ENCODE peak calls at places on chromosomes 1 and 21, in eight cellular contexts. H is H1; U is heart right ventricle; F is neural progenitor cell; P is activated CD8-positive, alpha-beta T cell treated with anti-CD3 and anti-CD28 coated beads for 36 hours; S is foreskin fibroblast; Q is body of pancreas; K is epithelial cell of esophagus. A is an unnamed sample.

GRCh38 chr1:119249283-119249682 is 108.8 kb upstream of the WARS2 start:
- DNase-seq in H (no peak), P (no peak), F (no peak), Q (peak), U (no peak), S (no peak), K (no peak), A (no peak)

GRCh38 chr1:33719771-33720670 is 143.9 kb upstream of the HMGB4 start:
- DNase-seq in K (no peak), Q (no peak), P (no peak), F (no peak), S (no peak), H (peak), U (no peak), A (no peak)

GRCh38 chr1:206495493-206496046 is 11.8 kb upstream of the RASSF5 start:
- DNase-seq in Q (no peak), P (no peak), H (no peak), U (no peak), F (no peak), S (no peak), K (no peak), A (no peak)

GRCh38 chr1:162168935-162169545 is 99.5 kb downstream of the NOS1AP start:
- DNase-seq in U (no peak), Q (no peak), F (peak), S (peak), K (no peak), P (no peak), H (no peak), A (no peak)

GRCh38 chr1:205970486-205970885 is 27.2 kb upstream of the SLC26A9 start:
- DNase-seq in S (no peak), U (no peak), Q (no peak), P (no peak), H (no peak), F (no peak), K (no peak), A (no peak)

GRCh38 chr1:199422206-199422605 is 605.3 kb upstream of the NR5A2 start:
- DNase-seq in H (peak), U (no peak), Q (peak), K (peak), F (peak), P (no peak), S (peak), A (no peak)

GRCh38 chr1:22288593-22289241 is 145.8 kb upstream of the WNT4 start:
- DNase-seq in U (no peak), P (peak), K (no peak), F (no peak), Q (no peak), S (no peak), H (peak), A (no peak)

GRCh38 chr1:56819393-56819899 is at the start of gene FYB2:
- DNase-seq in H (peak), P (no peak), U (no peak), S (no peak), F (peak), K (no peak), Q (peak), A (no peak)

GRCh38 chr1:114033219-114033706 is 54.0 kb downstream of the OLFML3 start:
- DNase-seq in P (peak), S (no peak), F (peak), H (peak), U (no peak), Q (peak), K (peak), A (peak)

GRCh38 chr1:109792056-109792831 is 28.5 kb upstream of the EPS8L3 start:
- DNase-seq in Q (peak), S (peak), H (peak), P (no peak), F (peak), U (peak), K (peak), A (no peak)

GRCh38 chr1:117815926-117816325 is 113.5 kb downstream of the GDAP2 start:
- DNase-seq in Q (peak), H (peak), F (no peak), S (no peak), P (no peak), K (no peak), U (no peak), A (no peak)

GRCh38 chr21:35503646-35504045 is 454.5 kb upstream of the RUNX1 start:
- DNase-seq in U (peak), Q (no peak), P (no peak), S (no peak), H (no peak), K (no peak), F (peak), A (no peak)

GRCh38 chr1:76281306-76281705 is 206.8 kb downstream of the ST6GALNAC3 start:
- DNase-seq in F (no peak), K (no peak), S (no peak), P (no peak), U (no peak), Q (no peak), H (no peak), A (no peak)

GRCh38 chr1:53678046-53678445 is 60.9 kb downstream of the GLIS1 start:
- DNase-seq in U (no peak), H (no peak), F (no peak), K (no peak), S (no peak), P (no peak), Q (no peak), A (no peak)

GRCh38 chr1:109075531-109076490 is at the start of gene TAF13:
- DNase-seq in P (peak), Q (peak), H (peak), K (peak), U (peak), F (peak), S (peak), A (peak)

GRCh38 chr1:55931272-55931940 is 648.0 kb downstream of the PLPP3 start:
- DNase-seq in Q (no peak), U (peak), F (no peak), K (peak), S (peak), H (no peak), P (no peak), A (no peak)

GRCh38 chr21:45353200-45353599 is 51.8 kb upstream of the COL18A1 start:
- DNase-seq in S (no peak), H (no peak), P (no peak), K (no peak), Q (no peak), U (no peak), F (no peak), A (no peak)

GRCh38 chr1:107477233-107477632 is 336.4 kb downstream of the NTNG1 start:
- DNase-seq in H (peak), K (no peak), P (peak), S (no peak), U (no peak), Q (no peak), F (no peak), A (peak)

GRCh38 chr1:115839706-115840095 is 1.2 kb downstream of the NHLH2 start:
- DNase-seq in H (no peak), S (no peak), P (no peak), Q (no peak), F (no peak), U (no peak), K (peak), A (no peak)

GRCh38 chr21:31755027-31755426 is 23.1 kb upstream of the SCAF4 start:
- DNase-seq in H (no peak), F (no peak), P (no peak), S (no peak), U (no peak), K (peak), Q (no peak), A (no peak)

GRCh38 chr1:24909388-24909898 is 20.6 kb downstream of the RUNX3 start:
- DNase-seq in F (peak), U (peak), H (peak), P (no peak), K (peak), S (peak), Q (peak), A (no peak)

GRCh38 chr1:230124187-230125128 is 57.4 kb downstream of the GALNT2 start:
- DNase-seq in U (no peak), Q (no peak), K (no peak), S (no peak), H (no peak), P (peak), F (no peak), A (no peak)

GRCh38 chr1:212040629-212041028 is 5.1 kb downstream of the DTL start:
- DNase-seq in K (peak), F (no peak), H (no peak), S (no peak), Q (no peak), P (no peak), U (no peak), A (no peak)

GRCh38 chr21:36768496-36768895 is 69.6 kb downstream of the SIM2 start:
- DNase-seq in H (no peak), U (no peak), Q (no peak), P (no peak), F (no peak), K (no peak), S (no peak), A (no peak)

GRCh38 chr21:36776981-36777617 is 78.2 kb downstream of the SIM2 start:
- DNase-seq in H (no peak), Q (peak), U (no peak), S (no peak), F (no peak), K (no peak), P (no peak), A (no peak)

GRCh38 chr21:36769051-36769867 is 70.3 kb downstream of the SIM2 start:
- DNase-seq in S (peak), U (no peak), H (no peak), K (no peak), P (no peak), Q (no peak), F (no peak), A (no peak)

GRCh38 chr21:36773995-36774394 is 75.1 kb downstream of the SIM2 start:
- DNase-seq in U (no peak), F (no peak), H (no peak), S (no peak), P (no peak), K (no peak), Q (no peak), A (no peak)

GRCh38 chr21:36773111-36773510 is 74.2 kb downstream of the SIM2 start:
- DNase-seq in Q (peak), F (no peak), S (peak), U (peak), H (no peak), K (peak), P (no peak), A (no peak)
- TF ChIP-seq CTCF in Q (no peak), F (no peak), S (no peak), U (no peak), H (no peak), K (no peak), P (no peak), A (no peak)

GRCh38 chr1:247274857-247275256 is 19.0 kb downstream of the VN1R5 start:
- DNase-seq in P (no peak), Q (no peak), U (no peak), F (no peak), H (no peak), S (no peak), K (no peak), A (no peak)
- TF ChIP-seq CTCF in P (no peak), Q (no peak), U (no peak), F (no peak), H (no peak), S (no peak), K (no peak), A (no peak)

GRCh38 chr1:172041102-172041501 is 199.8 kb downstream of the DNM3 start:
- DNase-seq in S (no peak), F (no peak), U (no peak), P (no peak), Q (no peak), K (peak), H (no peak), A (no peak)

GRCh38 chr1:172040466-172040865 is 199.2 kb downstream of the DNM3 start:
- DNase-seq in S (peak), P (no peak), H (no peak), F (no peak), Q (no peak), K (peak), U (no peak), A (no peak)

DNA sequence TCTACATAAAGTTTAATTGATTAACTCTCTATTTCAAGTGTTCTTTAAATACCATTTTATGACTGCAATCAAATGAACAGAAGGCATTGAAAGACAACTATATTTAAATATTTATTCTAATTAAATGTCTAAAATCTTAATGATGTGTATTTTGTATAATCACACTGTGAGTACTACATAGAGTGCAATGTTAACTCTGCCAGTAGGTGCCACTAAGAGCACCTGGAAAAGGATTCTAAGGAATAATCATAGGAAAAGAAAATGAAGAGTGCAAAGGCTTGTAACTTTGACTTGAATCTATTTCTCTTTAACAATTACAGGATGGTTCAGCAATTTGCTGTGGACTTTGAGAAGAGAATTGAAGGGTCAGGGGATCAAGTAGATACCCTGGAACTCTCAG is 200.4 kb downstream of the DNM3 start:
- DNase-seq in P (no peak), F (no peak), U (no peak), S (peak), K (peak), H (no peak), Q (no peak), A (no peak)
- TF ChIP-seq CTCF in P (no peak), F (peak), U (peak), S (peak), K (peak), H (no peak), Q (no peak), A (no peak)

GRCh38 chr1:161074676-161075368 is 5.1 kb upstream of the ARHGAP30 start:
- DNase-seq in P (no peak), F (no peak), K (peak), S (no peak), Q (no peak), H (no peak), U (no peak), A (no peak)
- TF ChIP-seq CTCF in P (no peak), F (no peak), K (no peak), S (no peak), Q (no peak), H (no peak), U (no peak), A (no peak)

GRCh38 chr1:94236630-94237290 is 624 bp downstream of the ARHGAP29 start:
- DNase-seq in F (peak), S (no peak), K (peak), P (peak), H (no peak), Q (peak), U (peak), A (no peak)
- TF ChIP-seq CTCF in F (peak), S (peak), K (peak), P (no peak), H (peak), Q (no peak), U (peak), A (no peak)

GRCh38 chr1:151047925-151048644 is 534 bp downstream of the C1orf56 start:
- DNase-seq in P (peak), K (peak), H (peak), F (peak), U (peak), S (peak), Q (peak), A (peak)
- TF ChIP-seq CTCF in P (peak), K (peak), H (peak), F (peak), U (peak), S (peak), Q (no peak), A (peak)

GRCh38 chr1:94039871-94040569 is 80.9 kb downstream of the ABCA4 start:
- DNase-seq in P (no peak), K (no peak), U (no peak), F (no peak), H (no peak), S (no peak), Q (no peak), A (no peak)
- TF ChIP-seq CTCF in P (peak), K (no peak), U (peak), F (no peak), H (no peak), S (no peak), Q (peak), A (no peak)

GRCh38 chr1:63854091-63854490 is 80.3 kb downstream of the ROR1 start:
- DNase-seq in U (no peak), F (no peak), H (no peak), S (no peak), K (no peak), Q (no peak), P (no peak), A (no peak)

GRCh38 chr1:63856924-63857323 is 83.1 kb downstream of the ROR1 start:
- DNase-seq in H (no peak), U (no peak), F (no peak), S (no peak), P (no peak), Q (no peak), K (no peak), A (no peak)

GRCh38 chr1:63858153-63858552 is 84.3 kb downstream of the ROR1 start:
- DNase-seq in Q (no peak), F (no peak), P (no peak), H (no peak), S (no peak), K (no peak), U (no peak), A (no peak)

GRCh38 chr1:63857478-63857877 is 83.7 kb downstream of the ROR1 start:
- DNase-seq in H (no peak), F (no peak), U (no peak), Q (no peak), P (no peak), K (no peak), S (no peak), A (no peak)

DNA sequence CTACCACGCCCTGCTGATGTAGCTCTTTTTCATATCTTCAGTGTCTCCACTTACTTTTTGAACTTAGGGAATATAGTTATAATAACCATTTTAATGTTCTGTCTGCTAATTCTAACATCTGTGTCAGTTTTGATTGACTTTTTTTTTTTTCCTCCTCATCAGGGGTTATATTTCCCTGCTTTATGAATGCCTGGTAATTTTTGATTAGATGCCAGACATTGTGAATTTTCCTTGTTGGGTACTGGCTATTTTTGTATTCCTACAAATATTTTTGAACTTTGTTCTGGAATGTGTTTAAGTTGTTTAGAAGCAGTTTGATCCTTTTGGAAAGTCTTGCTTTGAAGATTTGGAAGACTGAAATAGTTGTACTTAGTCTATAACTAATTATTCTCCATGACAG is 82.1 kb downstream of the ROR1 start:
- DNase-seq in S (no peak), F (no peak), Q (no peak), U (no peak), H (no peak), P (no peak), K (no peak), A (no peak)
- TF ChIP-seq CTCF in S (no peak), F (no peak), Q (no peak), U (no peak), H (no peak), P (no peak), K (no peak), A (no peak)

GRCh38 chr1:203625623-203626189 is 926 bp upstream of the ATP2B4 start:
- DNase-seq in P (peak), S (no peak), F (no peak), U (peak), H (no peak), Q (peak), K (peak), A (peak)
- TF ChIP-seq CTCF in P (peak), S (no peak), F (no peak), U (peak), H (no peak), Q (peak), K (no peak), A (peak)

GRCh38 chr1:59057211-59057694 is 239.6 kb upstream of the FGGY start:
- DNase-seq in U (peak), Q (peak), F (peak), K (peak), P (no peak), S (peak), H (no peak), A (no peak)
- TF ChIP-seq CTCF in U (peak), Q (no peak), F (no peak), K (peak), P (no peak), S (peak), H (no peak), A (no peak)

A was measured in GM13976.